ENCODE peak calls at places on chromosomes 4 and X, in five cellular contexts. One of them, this sample, is unnamed.
A peak's percentile ranks its signal among the peaks of the same experiment; 100 is the strongest.

GRCh38 chr4:33649015-33649414 is 2595.3 kb downstream of the ARAP2 start:
- DNase-seq in coronary artery: no peak
- DNase-seq in M059J: peak; percentile 39
- DNase-seq in MM.1S: no peak
- DNase-seq in erythroblast: no peak
- DNase-seq in this sample: no peak

GRCh38 chr4:109972786-109973528 is 60.3 kb downstream of the EGF start:
- DNase-seq in M059J: no peak
- DNase-seq in erythroblast: no peak
- DNase-seq in coronary artery: no peak
- DNase-seq in MM.1S: no peak
- DNase-seq in this sample: no peak

GRCh38 chrX:68193234-68193633 is 240.1 kb downstream of the OPHN1 start:
- DNase-seq in M059J: no peak
- DNase-seq in erythroblast: no peak
- DNase-seq in coronary artery: no peak
- DNase-seq in MM.1S: no peak
- DNase-seq in this sample: no peak

GRCh38 chr4:8702516-8703400 is 110.2 kb downstream of the CPZ start:
- DNase-seq in coronary artery: peak; percentile 54
- DNase-seq in erythroblast: no peak
- DNase-seq in MM.1S: no peak
- DNase-seq in M059J: no peak
- DNase-seq in this sample: peak; percentile 37

GRCh38 chrX:47523297-47523696 is 37.7 kb upstream of the ARAF start:
- DNase-seq in coronary artery: peak; percentile 84
- DNase-seq in M059J: peak; percentile 69
- DNase-seq in erythroblast: peak; percentile 86
- DNase-seq in MM.1S: peak; percentile 68
- DNase-seq in this sample: peak; percentile 90

GRCh38 chrX:1874899-1875298 is 260.0 kb downstream of the ASMT start:
- DNase-seq in coronary artery: no peak
- DNase-seq in M059J: no peak
- DNase-seq in MM.1S: no peak
- DNase-seq in erythroblast: no peak
- DNase-seq in this sample: no peak

GRCh38 chr4:3310301-3311094 is 17.7 kb downstream of the RGS12 start:
- DNase-seq in M059J: no peak
- DNase-seq in MM.1S: no peak
- DNase-seq in erythroblast: no peak
- DNase-seq in coronary artery: no peak
- DNase-seq in this sample: peak; percentile 51

GRCh38 chrX:129606918-129607317 is 47.8 kb downstream of the APLN start:
- DNase-seq in M059J: peak; percentile 61
- DNase-seq in coronary artery: no peak
- DNase-seq in erythroblast: peak; percentile 73
- DNase-seq in MM.1S: peak; percentile 43
- DNase-seq in this sample: no peak

GRCh38 chr4:186699881-186700397 is 23.7 kb downstream of the FAT1 start:
- DNase-seq in M059J: no peak
- DNase-seq in MM.1S: no peak
- DNase-seq in erythroblast: no peak
- DNase-seq in coronary artery: peak; percentile 79
- DNase-seq in this sample: no peak

GRCh38 chr4:74608151-74608949 is 163.4 kb downstream of the AREG start:
- DNase-seq in erythroblast: no peak
- DNase-seq in coronary artery: no peak
- DNase-seq in M059J: peak; percentile 50
- DNase-seq in MM.1S: no peak
- DNase-seq in this sample: no peak

GRCh38 chrX:54044877-54045328 is 630 bp upstream of the PHF8 start:
- DNase-seq in MM.1S: no peak
- DNase-seq in coronary artery: no peak
- DNase-seq in erythroblast: no peak
- DNase-seq in M059J: no peak
- DNase-seq in this sample: no peak

GRCh38 chr4:8314691-8315255 is 45.2 kb downstream of the HTRA3 start:
- DNase-seq in erythroblast: no peak
- DNase-seq in coronary artery: no peak
- DNase-seq in MM.1S: no peak
- DNase-seq in M059J: no peak
- DNase-seq in this sample: peak; percentile 36

GRCh38 chr4:189202182-189202868 is 738.3 kb upstream of the FRG1 start:
- DNase-seq in erythroblast: peak; percentile 38
- DNase-seq in MM.1S: peak; percentile 80
- DNase-seq in coronary artery: no peak
- DNase-seq in M059J: peak; percentile 48
- DNase-seq in this sample: peak; percentile 77

GRCh38 chrX:153968754-153969124 is 2.9 kb downstream of the HCFC1 start:
- DNase-seq in coronary artery: no peak
- DNase-seq in MM.1S: peak; percentile 84
- DNase-seq in M059J: no peak
- DNase-seq in erythroblast: peak; percentile 54
- DNase-seq in this sample: no peak

GRCh38 chrX:47146121-47146935 is 1.3 kb downstream of the RBM10 start:
- DNase-seq in MM.1S: no peak
- DNase-seq in erythroblast: peak; percentile 54
- DNase-seq in M059J: no peak
- DNase-seq in coronary artery: no peak
- DNase-seq in this sample: no peak

GRCh38 chr4:35934370-35934981 is 309.8 kb downstream of the ARAP2 start:
- DNase-seq in M059J: peak; percentile 27
- DNase-seq in MM.1S: peak; percentile 39
- DNase-seq in coronary artery: no peak
- DNase-seq in erythroblast: peak; percentile 46
- DNase-seq in this sample: no peak

GRCh38 chrX:150094375-150094774 is 156.1 kb upstream of the EOLA2 start:
- DNase-seq in erythroblast: no peak
- DNase-seq in MM.1S: no peak
- DNase-seq in M059J: no peak
- DNase-seq in coronary artery: no peak
- DNase-seq in this sample: no peak